ENCODE peak calls at places on chromosome 2, in five cellular contexts. N is H9, R is IMR-90, E is mesendoderm, I is trophoblast cell. W is an unnamed sample.

GRCh38 chr2:200477667-200478121 is 32.2 kb downstream of the KCTD18 start:
- DNase-seq in N (no peak), R (no peak), E (no peak), I (no peak), W (no peak)

GRCh38 chr2:8661736-8662135 is 20.1 kb upstream of the ID2 start:
- DNase-seq in N (no peak), R (peak; percentile 53), E (no peak), I (no peak), W (no peak)

GRCh38 chr2:217387776-217388381 is 528.0 kb upstream of the TNP1 start:
- DNase-seq in N (no peak), R (no peak), E (no peak), I (no peak), W (no peak)

GRCh38 chr2:177799531-177799930 is 273.0 kb downstream of the PDE11A start:
- DNase-seq in N (peak; percentile 40), R (peak; percentile 12), E (peak; percentile 65), I (peak; percentile 23), W (peak; percentile 35)

GRCh38 chr2:128552141-128552805 is 233.6 kb upstream of the HS6ST1 start:
- DNase-seq in N (no peak), R (no peak), E (no peak), I (no peak), W (no peak)

GRCh38 chr2:965640-966147 is 15.0 kb downstream of the SNTG2 start:
- DNase-seq in N (no peak), R (no peak), E (no peak), I (no peak), W (no peak)

GRCh38 chr2:1960761-1961160 is 216.4 kb upstream of the PXDN start:
- DNase-seq in N (no peak), R (no peak), E (no peak), I (no peak), W (no peak)

GRCh38 chr2:156088598-156088997 is 243.9 kb downstream of the NR4A2 start:
- DNase-seq in N (no peak), R (no peak), E (peak; percentile 5), I (peak; percentile 4), W (no peak)

GRCh38 chr2:151862688-151863087 is 34.5 kb upstream of the ARL5A start:
- DNase-seq in N (no peak), R (no peak), E (no peak), I (no peak), W (no peak)

GRCh38 chr2:6896930-6897759 is 19.6 kb downstream of the RSAD2 start:
- DNase-seq in N (no peak), R (peak; percentile 10), E (peak; percentile 29), I (peak; percentile 67), W (no peak)

GRCh38 chr2:3864943-3865664 is 161.7 kb downstream of the DCDC2C start:
- DNase-seq in N (no peak), R (no peak), E (no peak), I (no peak), W (no peak)

GRCh38 chr2:189673661-189674373 is 653 bp upstream of the ANKAR start:
- DNase-seq in N (no peak), R (no peak), E (peak; percentile 10), I (peak; percentile 51), W (no peak)

DNA sequence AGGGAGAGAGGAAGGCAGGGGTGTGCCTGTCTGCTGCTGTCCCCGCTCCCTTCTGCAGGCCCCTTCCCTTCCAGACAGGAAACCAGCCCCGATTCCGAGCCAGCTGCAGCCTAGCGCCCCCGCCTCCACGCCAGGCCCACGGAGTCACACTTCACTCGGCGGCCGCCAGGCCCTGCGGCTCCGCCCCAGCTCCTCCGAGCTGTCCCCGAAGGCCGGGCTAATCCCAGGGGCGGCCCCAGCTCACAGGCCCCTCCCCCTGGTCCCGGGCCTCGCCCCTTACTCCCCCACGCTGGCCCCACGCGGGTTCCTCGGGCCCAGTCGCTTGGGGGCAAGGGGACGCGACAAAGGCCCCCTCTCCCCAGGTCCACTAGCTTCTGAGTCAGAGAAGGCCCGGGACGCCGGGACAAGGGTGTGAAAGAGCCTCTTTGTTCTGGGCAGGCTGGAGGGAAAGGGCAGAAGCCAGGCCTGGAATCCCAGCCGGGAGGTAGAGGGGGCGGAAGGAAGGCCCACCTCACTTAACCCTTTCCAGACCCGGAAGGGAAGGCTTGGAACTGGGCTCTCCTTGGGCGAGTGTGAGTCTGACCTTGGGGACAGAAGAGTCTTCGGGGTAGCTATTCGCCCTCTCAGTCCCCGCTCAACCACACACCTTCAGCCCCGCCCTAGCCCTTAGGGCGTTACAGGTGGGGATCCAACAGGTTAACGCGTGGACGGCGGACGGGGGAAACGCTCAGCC is 1.2 kb downstream of the RTKN start:
- DNase-seq in N (peak; percentile 92), R (peak; percentile 81), E (peak; percentile 96), I (peak; percentile 65), W (peak; percentile 88)
- H3K4ac ChIP-seq in N (no peak overlapping the region), R (peak overlapping the region; percentile 95), E (peak overlapping the region; percentile 81), I (peak overlapping the region; percentile 84), W (no peak overlapping the region)

GRCh38 chr2:67625178-67625577 is 228.0 kb downstream of the ETAA1 start:
- DNase-seq in N (no peak), R (peak; percentile 44), E (no peak), I (no peak), W (no peak)
- H3K9ac ChIP-seq in N (no peak overlapping the region), R (no peak overlapping the region), E (no peak overlapping the region), I (no peak overlapping the region), W (no peak overlapping the region)

DNA sequence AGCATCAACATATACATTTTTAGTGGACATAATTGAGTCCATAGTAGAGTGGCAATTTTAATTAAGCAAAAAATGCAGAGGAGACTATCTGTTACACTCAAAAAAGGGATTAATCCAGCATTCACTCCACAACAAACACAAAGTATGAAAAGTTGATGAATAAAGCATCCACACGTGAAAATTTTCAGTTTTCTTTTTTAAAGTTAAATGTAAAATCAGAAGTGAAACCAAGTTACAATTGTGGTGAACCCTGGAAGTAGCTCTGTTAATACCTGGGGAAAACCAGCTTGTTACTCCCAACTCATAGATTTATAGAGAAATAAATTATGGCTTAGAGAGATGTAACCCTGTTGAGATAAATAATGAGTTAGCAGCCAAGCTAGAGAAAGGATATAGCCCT is 807.8 kb downstream of the TRIB2 start:
- DNase-seq in N (no peak), R (no peak), E (no peak), I (no peak), W (no peak)
- H3K4ac ChIP-seq in N (no peak overlapping the region), R (no peak overlapping the region), E (no peak overlapping the region), I (no peak overlapping the region), W (no peak overlapping the region)

DNA sequence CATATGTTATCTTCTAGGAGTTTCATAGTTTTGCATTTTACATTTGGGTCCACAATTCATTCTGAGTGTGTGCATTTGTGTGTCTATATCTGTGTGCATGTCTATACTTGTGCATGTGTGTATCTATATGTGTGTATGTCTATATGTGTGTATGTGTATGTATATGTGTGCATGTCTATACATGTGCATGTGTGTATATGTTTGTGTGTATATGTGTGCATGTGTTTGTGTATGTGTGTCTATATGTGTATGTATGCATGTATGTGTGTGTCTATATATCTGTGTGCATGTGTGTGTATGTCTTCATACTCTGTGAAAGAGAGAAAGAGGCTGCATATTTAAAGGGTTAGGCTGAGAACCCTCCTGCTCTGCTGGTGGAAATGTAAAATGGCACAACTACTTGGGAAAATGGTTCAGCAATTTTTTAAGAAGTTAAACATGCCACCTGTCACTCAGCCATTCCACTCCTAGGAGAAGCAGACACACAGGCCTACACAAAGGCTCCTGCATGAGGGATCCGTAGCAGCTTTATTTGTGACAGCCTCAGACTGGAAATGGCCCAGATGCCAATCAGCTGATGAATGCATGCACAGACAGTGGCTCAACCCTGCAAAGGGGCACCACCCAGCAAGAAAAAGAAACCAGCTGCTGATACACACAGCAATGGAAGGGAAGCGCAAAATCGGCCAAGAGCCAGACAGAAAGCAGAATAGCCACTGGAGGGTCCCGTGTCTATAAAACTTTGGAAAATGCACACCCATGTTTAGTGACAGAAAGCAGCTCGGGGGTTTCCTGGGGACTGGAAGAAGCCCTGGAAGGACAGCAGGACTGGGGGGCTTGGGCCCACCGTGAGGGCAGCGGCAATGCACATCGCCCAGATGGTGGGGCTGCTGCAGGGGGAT is 146.8 kb downstream of the SEPTIN10 start:
- DNase-seq in N (no peak), R (peak; percentile 62), E (no peak), I (peak; percentile 97), W (no peak)
- H3K9ac ChIP-seq in N (no peak overlapping the region), R (no peak overlapping the region), E (no peak overlapping the region), I (no peak overlapping the region), W (no peak overlapping the region)

GRCh38 chr2:11830708-11831301 is 84.4 kb downstream of the LPIN1 start:
- DNase-seq in N (no peak), R (no peak), E (no peak), I (no peak), W (no peak)

GRCh38 chr2:11828933-11829323 is 82.5 kb downstream of the LPIN1 start:
- DNase-seq in N (no peak), R (no peak), E (no peak), I (no peak), W (no peak)

GRCh38 chr2:11829324-11829946 is 83.0 kb downstream of the LPIN1 start:
- DNase-seq in N (peak; percentile 91), R (peak; percentile 34), E (peak; percentile 91), I (peak; percentile 19), W (peak; percentile 71)

GRCh38 chr2:11831415-11831814 is 85.0 kb downstream of the LPIN1 start:
- DNase-seq in N (no peak), R (no peak), E (no peak), I (no peak), W (no peak)

DNA sequence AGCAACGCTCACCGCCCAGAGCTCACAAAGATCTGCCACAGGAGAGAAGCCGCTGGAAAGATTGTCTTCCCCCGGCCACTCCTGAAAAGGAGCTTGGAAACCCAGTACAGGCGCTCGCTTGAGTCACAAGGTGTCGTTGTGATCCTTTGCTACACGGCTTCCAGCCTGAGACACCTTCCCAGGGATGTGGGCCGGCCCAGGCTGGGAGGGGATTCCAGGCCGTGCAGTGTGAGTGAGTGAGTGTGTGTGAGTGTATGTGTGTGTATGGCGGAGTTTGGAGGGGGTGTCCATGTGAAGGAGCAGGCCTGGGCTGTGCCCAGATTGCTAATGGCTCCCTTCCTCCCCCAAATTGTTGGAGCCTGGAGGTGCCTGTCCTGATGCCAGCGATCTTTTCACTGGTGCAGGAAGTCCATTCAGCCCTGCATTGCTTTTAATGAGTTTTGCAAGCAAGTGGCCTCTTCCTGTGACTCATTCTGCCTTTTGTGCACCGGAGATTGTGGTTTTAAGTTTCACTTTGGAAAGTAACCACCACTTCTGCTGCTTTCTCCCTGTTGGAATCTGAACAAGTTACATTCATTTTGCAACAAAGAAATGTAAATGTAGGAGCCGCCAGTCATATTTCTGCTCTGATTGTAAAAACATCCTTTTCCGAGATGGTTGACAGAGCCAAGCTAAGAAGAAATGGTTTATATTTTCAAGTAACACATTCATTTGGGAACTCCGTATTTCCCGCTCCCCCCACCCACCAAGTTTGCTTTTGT is 83.7 kb downstream of the LPIN1 start:
- DNase-seq in N (peak; percentile 90), R (peak; percentile 98), E (peak; percentile 95), I (peak; percentile 91), W (peak; percentile 75)
- H3K4ac ChIP-seq in N (no peak overlapping the region), R (peak overlapping the region; percentile 95), E (no peak overlapping the region), I (no peak overlapping the region), W (no peak overlapping the region)

DNA sequence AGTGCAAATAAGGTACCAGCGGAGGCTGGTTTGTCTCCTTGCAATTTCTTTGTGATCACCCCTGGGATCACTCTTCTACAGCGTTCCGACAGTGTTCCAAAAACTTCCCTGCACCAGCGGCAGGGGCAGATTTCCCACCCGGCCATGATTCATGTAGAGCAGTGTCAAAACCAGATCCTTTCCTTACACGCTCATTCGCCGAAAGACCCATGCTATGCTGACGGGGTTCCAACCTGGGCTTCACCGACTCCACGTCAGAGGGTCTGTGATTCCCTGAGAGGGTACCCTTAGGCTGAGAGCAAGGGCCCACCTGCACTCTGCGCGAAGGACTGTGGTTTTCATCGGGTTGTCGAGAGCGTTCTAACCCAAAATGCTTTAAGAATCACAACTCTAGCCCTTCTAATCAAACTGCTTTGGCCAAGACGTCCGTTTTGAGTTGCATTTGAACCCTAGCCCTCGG is 379 bp upstream of the TTC27 start:
- DNase-seq in N (peak; percentile 78), R (peak; percentile 34), E (peak; percentile 73), I (peak; percentile 64), W (peak; percentile 29)
- H3K9ac ChIP-seq in N (peak overlapping the region; percentile 11), R (peak overlapping the region; percentile 7), E (peak overlapping the region; percentile 30), I (peak overlapping the region; percentile 18), W (no peak overlapping the region)

W was measured in neuronal stem cell.